ENCODE peak calls at places on chromosome 7, in six cellular contexts. B is trophoblast cell, T is cardiac muscle cell, Z is GM12865, S is GM23338, J is cardiac fibroblast. F is an unnamed sample.

GRCh38 chr7:51102828-51103227 is 213.8 kb downstream of the COBL start:
- DNase-seq in J (no peak), B (peak; percentile 80), S (no peak), T (no peak), Z (no peak), F (no peak)

GRCh38 chr7:71157757-71158156 is 25.8 kb downstream of the GALNT17 start:
- DNase-seq in J (no peak), B (no peak), S (no peak), T (no peak), Z (no peak), F (no peak)

GRCh38 chr7:29284586-29285450 is 90.2 kb downstream of the CHN2 start:
- DNase-seq in T (no peak), B (peak; percentile 11), S (no peak), Z (no peak), J (no peak), F (no peak)

GRCh38 chr7:144835166-144835611 is 664 bp downstream of the TPK1 start:
- DNase-seq in T (no peak), Z (peak; percentile 64), J (peak; percentile 53), S (peak; percentile 59), B (peak; percentile 57), F (peak; percentile 58)

GRCh38 chr7:111384065-111384891 is 178.0 kb downstream of the IMMP2L start:
- DNase-seq in Z (no peak), B (peak; percentile 47), S (no peak), J (peak; percentile 56), T (no peak), F (peak; percentile 39)

GRCh38 chr7:83001362-83002040 is 161.2 kb downstream of the PCLO start:
- DNase-seq in B (peak; percentile 54), T (no peak), Z (no peak), S (no peak), J (no peak), F (no peak)

GRCh38 chr7:18474944-18475343 is 20.6 kb upstream of the HDAC9 start:
- DNase-seq in Z (no peak), J (no peak), S (no peak), B (no peak), T (no peak), F (no peak)

GRCh38 chr7:116859323-116859722 is 3.1 kb upstream of the CAPZA2 start:
- DNase-seq in Z (no peak), J (peak; percentile 78), B (peak; percentile 82), S (no peak), T (no peak), F (peak; percentile 86)

GRCh38 chr7:32490127-32490796 is at the start of gene LSM5:
- DNase-seq in J (peak; percentile 95), S (peak; percentile 97), T (peak; percentile 94), Z (peak; percentile 96), B (peak; percentile 98), F (peak; percentile 95)

GRCh38 chr7:150753826-150754603 is 16.8 kb downstream of the GIMAP5 start:
- DNase-seq in J (no peak), Z (peak; percentile 67), S (peak; percentile 60), T (peak; percentile 42), B (no peak), F (no peak)

GRCh38 chr7:131898418-131898817 is 342.0 kb upstream of the PODXL start:
- DNase-seq in T (no peak), B (no peak), Z (no peak), S (no peak), J (peak; percentile 60), F (no peak)

GRCh38 chr7:45092931-45093235 is 4.1 kb upstream of the NACAD start:
- DNase-seq in B (no peak), S (no peak), Z (no peak), J (no peak), T (no peak), F (no peak)

GRCh38 chr7:117020605-117021002 is 67.3 kb downstream of the ST7 start:
- DNase-seq in T (peak; percentile 14), J (no peak), Z (no peak), S (peak; percentile 5), B (no peak), F (no peak)

GRCh38 chr7:84060760-84061261 is 133.8 kb downstream of the SEMA3A start:
- DNase-seq in Z (no peak), S (no peak), B (no peak), J (peak; percentile 27), T (no peak), F (peak; percentile 31)

GRCh38 chr7:149196151-149196704 is 882 bp downstream of the ZNF282 start:
- DNase-seq in J (peak; percentile 15), Z (peak; percentile 9), S (peak; percentile 32), T (peak; percentile 23), B (no peak), F (no peak)

GRCh38 chr7:55550010-55550409 is 22.3 kb downstream of the VOPP1 start:
- DNase-seq in S (no peak), J (no peak), T (no peak), Z (peak; percentile 77), B (peak; percentile 16), F (no peak)

GRCh38 chr7:86600506-86601290 is 43.0 kb upstream of the GRM3 start:
- DNase-seq in T (peak; percentile 22), B (no peak), J (no peak), S (peak; percentile 30), Z (peak; percentile 4), F (no peak)

GRCh38 chr7:21912305-21912704 is 33.4 kb downstream of the CDCA7L start:
- DNase-seq in J (peak; percentile 88), Z (no peak), S (no peak), B (no peak), T (no peak), F (peak; percentile 55)

GRCh38 chr7:69695998-69696657 is 97.9 kb downstream of the AUTS2 start:
- DNase-seq in S (no peak), J (no peak), Z (peak; percentile 93), B (peak; percentile 39), T (no peak), F (no peak)

GRCh38 chr7:130136579-130137167 is 66.3 kb downstream of the KLHDC10 start:
- DNase-seq in S (no peak), Z (no peak), B (no peak), J (no peak), T (no peak), F (no peak)

GRCh38 chr7:67917118-67917755 is 920.6 kb downstream of the TYW1 start:
- DNase-seq in T (no peak), B (no peak), J (no peak), Z (no peak), S (no peak), F (no peak)

GRCh38 chr7:2520131-2520807 is 695 bp downstream of the LFNG start:
- DNase-seq in T (peak; percentile 23), S (peak; percentile 47), B (no peak), J (no peak), Z (no peak), F (no peak)

GRCh38 chr7:33750177-33750576 is 155.2 kb upstream of the BMPER start:
- DNase-seq in B (peak; percentile 33), S (no peak), J (peak; percentile 45), T (no peak), Z (peak; percentile 29), F (peak; percentile 10)

GRCh38 chr7:71238541-71238940 is 106.6 kb downstream of the GALNT17 start:
- DNase-seq in Z (no peak), T (peak; percentile 12), S (no peak), B (no peak), J (no peak), F (no peak)

GRCh38 chr7:47669178-47669878 is 87.4 kb upstream of the TNS3 start:
- DNase-seq in J (peak; percentile 92), S (no peak), T (no peak), B (peak; percentile 86), Z (peak; percentile 92), F (peak; percentile 98)
- H3K4me3 ChIP-seq in J (no peak overlapping the region), S (no peak overlapping the region), T (no peak overlapping the region), B (no peak overlapping the region), Z (no peak overlapping the region), F (no peak overlapping the region)

DNA sequence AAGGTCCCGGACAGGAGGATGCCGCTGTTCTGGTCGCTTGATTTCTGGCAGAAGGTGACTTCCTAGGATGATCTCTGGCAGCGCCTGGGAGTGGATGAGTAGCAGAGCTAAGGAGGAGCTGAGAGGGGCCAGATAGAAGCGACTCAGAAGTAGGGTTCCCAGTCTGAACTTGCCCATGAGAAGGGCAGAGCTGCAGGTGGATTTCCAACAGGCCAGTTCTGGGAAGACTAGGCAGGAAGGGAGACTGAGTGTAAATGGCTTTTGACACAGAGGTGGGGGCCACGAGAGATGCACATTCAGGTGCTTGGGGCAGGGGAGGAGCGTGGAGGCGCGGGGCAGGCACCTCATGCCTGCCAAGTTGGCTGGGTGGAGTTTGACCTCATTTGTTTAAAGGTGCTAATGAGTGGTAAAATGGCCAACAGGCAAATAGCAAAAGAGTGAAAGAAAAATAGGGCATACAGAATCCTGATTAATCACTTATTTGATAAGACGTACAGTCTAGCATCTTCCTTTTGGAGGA is 58.8 kb downstream of the SHH start:
- DNase-seq in Z (peak; percentile 65), T (no peak), B (no peak), J (no peak), S (no peak), F (no peak)
- H3K4me3 ChIP-seq in Z (peak overlapping the region; percentile 69), T (no peak overlapping the region), B (no peak overlapping the region), J (no peak overlapping the region), S (no peak overlapping the region), F (no peak overlapping the region)

GRCh38 chr7:142349670-142350405 is 92.0 kb upstream of the PRSS58 start:
- DNase-seq in T (no peak), S (no peak), Z (no peak), B (no peak), J (no peak), F (no peak)

GRCh38 chr7:142352543-142352942 is 94.7 kb upstream of the PRSS58 start:
- DNase-seq in S (no peak), J (no peak), Z (no peak), T (no peak), B (no peak), F (peak; percentile 32)

GRCh38 chr7:142356166-142356565 is 98.3 kb upstream of the PRSS58 start:
- DNase-seq in Z (no peak), S (no peak), B (no peak), T (no peak), J (no peak), F (no peak)

GRCh38 chr7:142355328-142355727 is 97.5 kb upstream of the PRSS58 start:
- DNase-seq in J (no peak), Z (no peak), S (no peak), B (peak; percentile 17), T (no peak), F (no peak)

DNA sequence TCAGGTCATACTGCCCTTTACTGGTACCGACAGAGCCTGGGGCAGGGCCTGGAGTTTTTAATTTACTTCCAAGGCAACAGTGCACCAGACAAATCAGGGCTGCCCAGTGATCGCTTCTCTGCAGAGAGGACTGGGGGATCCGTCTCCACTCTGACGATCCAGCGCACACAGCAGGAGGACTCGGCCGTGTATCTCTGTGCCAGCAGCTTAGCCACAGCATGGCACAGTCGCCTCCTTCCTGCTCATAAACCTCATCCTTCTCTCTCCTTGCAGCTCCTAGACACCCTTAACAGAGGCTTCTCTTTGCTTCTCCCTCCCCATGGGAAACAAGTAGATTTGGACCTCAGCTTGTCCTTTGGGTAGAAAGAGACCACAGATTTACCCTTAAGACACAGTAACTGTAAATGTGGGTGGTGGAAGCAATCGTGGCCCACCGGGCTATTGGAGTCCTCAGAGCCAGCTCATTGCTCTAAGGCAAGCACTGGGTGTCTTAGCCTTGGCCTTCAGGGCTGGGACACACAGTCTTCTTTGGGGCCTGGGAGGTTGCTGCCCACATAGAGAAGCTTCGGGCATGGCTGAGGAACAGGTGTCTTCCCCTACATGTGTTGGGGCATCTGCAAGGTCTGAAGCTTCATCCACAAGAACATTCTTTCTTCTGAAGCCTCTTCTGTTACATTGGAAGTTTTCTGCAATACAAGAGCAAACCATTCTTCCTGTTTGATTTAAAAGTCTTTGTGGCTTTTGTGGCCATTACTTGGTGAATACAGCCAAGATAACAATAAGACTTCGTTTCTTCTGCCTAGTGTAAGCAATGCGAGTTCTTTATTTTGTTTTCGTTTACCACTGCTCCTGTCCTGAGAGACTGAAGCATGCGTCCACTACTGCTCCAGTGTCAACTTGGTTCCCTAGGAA is 95.5 kb upstream of the PRSS58 start:
- DNase-seq in Z (no peak), B (no peak), S (no peak), T (no peak), J (no peak), F (no peak)
- H3K4me3 ChIP-seq in Z (no peak overlapping the region), B (no peak overlapping the region), S (no peak overlapping the region), T (no peak overlapping the region), J (no peak overlapping the region), F (no peak overlapping the region)

GRCh38 chr7:153087498-153087897 is 327.9 kb downstream of the ACTR3B start:
- DNase-seq in Z (no peak), T (no peak), B (no peak), S (no peak), J (no peak), F (no peak)
- H3K4me3 ChIP-seq in Z (no peak overlapping the region), T (no peak overlapping the region), B (no peak overlapping the region), S (no peak overlapping the region), J (no peak overlapping the region), F (no peak overlapping the region)

F was measured in fibroblast of villous mesenchyme.